ENCODE peak calls at places on chromosomes 3 and 15, in nine cellular contexts. A, J, M, Q, F, D, L, V and P are unnamed samples.

GRCh38 chr3:53045107-53045783 is 628 bp downstream of the SFMBT1 start:
- DNase-seq in A (peak), J (no peak), M (peak), Q (no peak), F (peak), D (peak), L (peak), V (peak), P (peak)

GRCh38 chr3:161310649-161311423 is 60.5 kb downstream of the SPTSSB start:
- DNase-seq in A (peak), J (no peak), M (no peak), Q (no peak), F (no peak), D (no peak), L (no peak), V (no peak), P (peak)

GRCh38 chr15:90586948-90587347 is 57.2 kb downstream of the CRTC3 start:
- DNase-seq in A (no peak), J (no peak), M (no peak), Q (no peak), F (no peak), D (no peak), L (no peak), V (no peak), P (no peak)

GRCh38 chr15:74375303-74375693 is 7.9 kb upstream of the CYP11A1 start:
- DNase-seq in A (peak), J (peak), M (peak), Q (peak), F (peak), D (peak), L (peak), V (peak), P (peak)

GRCh38 chr15:99507016-99507731 is 58.6 kb upstream of the MEF2A start:
- DNase-seq in A (no peak), J (no peak), M (peak), Q (no peak), F (no peak), D (no peak), L (peak), V (peak), P (no peak)

GRCh38 chr3:37309945-37310665 is 135.7 kb upstream of the LRRFIP2 start:
- DNase-seq in A (no peak), J (no peak), M (no peak), Q (no peak), F (no peak), D (no peak), L (no peak), V (no peak), P (no peak)

GRCh38 chr15:88388702-88389101 is 78.5 kb downstream of the MRPL46 start:
- DNase-seq in A (no peak), J (no peak), M (no peak), Q (no peak), F (no peak), D (no peak), L (no peak), V (no peak), P (no peak)

GRCh38 chr3:33884701-33885100 is 86.3 kb downstream of the PDCD6IP start:
- DNase-seq in A (no peak), J (no peak), M (no peak), Q (no peak), F (no peak), D (no peak), L (no peak), V (no peak), P (no peak)

GRCh38 chr3:50474717-50475116 is 28.7 kb downstream of the CACNA2D2 start:
- DNase-seq in A (no peak), J (peak), M (peak), Q (peak), F (no peak), D (no peak), L (peak), V (no peak), P (no peak)

GRCh38 chr3:32406481-32407408 is 15.1 kb downstream of the CMTM7 start:
- DNase-seq in A (no peak), J (no peak), M (no peak), Q (no peak), F (no peak), D (no peak), L (no peak), V (no peak), P (no peak)

GRCh38 chr3:126685041-126685440 is 19.0 kb upstream of the CHCHD6 start:
- DNase-seq in A (no peak), J (no peak), M (peak), Q (peak), F (no peak), D (no peak), L (no peak), V (no peak), P (no peak)

GRCh38 chr3:13841141-13841540 is 38.7 kb downstream of the WNT7A start:
- DNase-seq in A (no peak), J (no peak), M (no peak), Q (peak), F (no peak), D (no peak), L (no peak), V (no peak), P (no peak)

GRCh38 chr3:57805674-57806073 is 49.6 kb downstream of the SLMAP start:
- DNase-seq in A (no peak), J (no peak), M (peak), Q (peak), F (no peak), D (no peak), L (peak), V (no peak), P (no peak)